ENCODE peak calls at places on chromosomes 11 and 22, in five cellular contexts. A is mesenchymal stem cell; T is left lung; W is caudate nucleus; B is naive thymus-derived CD4-positive, alpha-beta T cell. Y is an unnamed sample.

GRCh38 chr11:83007909-83008580 is 63.7 kb downstream of the RAB30 start:
- DNase-seq in A (peak; percentile 36), T (no peak), W (no peak), B (no peak), Y (no peak)

GRCh38 chr11:77525455-77526091 is 51.7 kb upstream of the PAK1 start:
- DNase-seq in A (no peak), T (no peak), W (no peak), B (no peak), Y (no peak)

GRCh38 chr11:9701799-9702198 is 37.9 kb downstream of the SWAP70 start:
- DNase-seq in A (no peak), T (no peak), W (no peak), B (no peak), Y (peak; percentile 12)

GRCh38 chr11:80163441-80163840 is 722.6 kb upstream of the TENM4 start:
- DNase-seq in A (no peak), T (no peak), W (no peak), B (no peak), Y (no peak)

GRCh38 chr11:34899633-34900016 is 16.6 kb downstream of the APIP start:
- DNase-seq in A (no peak), T (no peak), W (no peak), B (no peak), Y (no peak)

GRCh38 chr11:47724041-47724729 is 9.0 kb upstream of the AGBL2 start:
- DNase-seq in A (peak; percentile 91), T (no peak), W (no peak), B (no peak), Y (no peak)

GRCh38 chr11:10381730-10382129 is 73.3 kb upstream of the AMPD3 start:
- DNase-seq in A (no peak), T (no peak), W (no peak), B (no peak), Y (no peak)

GRCh38 chr11:127000291-127000968 is at the start of gene KIRREL3:
- DNase-seq in A (peak; percentile 17), T (no peak), W (peak; percentile 64), B (no peak), Y (peak; percentile 64)

GRCh38 chr11:61254403-61255025 is 13.5 kb downstream of the PGA5 start:
- DNase-seq in A (peak; percentile 61), T (peak; percentile 78), W (no peak), B (peak; percentile 7), Y (peak; percentile 42)

GRCh38 chr22:19478466-19479357 is at the start of gene UFD1:
- DNase-seq in A (peak; percentile 93), T (peak; percentile 94), W (peak; percentile 75), B (peak; percentile 77), Y (peak; percentile 86)

GRCh38 chr11:68313574-68314202 is 1.3 kb downstream of the LRP5 start:
- DNase-seq in A (peak; percentile 66), T (no peak), W (no peak), B (no peak), Y (no peak)

GRCh38 chr11:103326070-103326794 is 217.0 kb downstream of the DYNC2H1 start:
- DNase-seq in A (peak; percentile 83), T (no peak), W (peak; percentile 5), B (no peak), Y (no peak)

GRCh38 chr11:69138265-69138664 is 17.5 kb upstream of the SMIM38 start:
- DNase-seq in A (peak; percentile 54), T (no peak), W (no peak), B (no peak), Y (no peak)

GRCh38 chr11:63745304-63746170 is 23.0 kb downstream of the ZFTA start:
- DNase-seq in A (peak; percentile 22), T (no peak), W (no peak), B (no peak), Y (no peak)

GRCh38 chr11:30433831-30434230 is 110.9 kb downstream of the ARL14EP start:
- DNase-seq in A (no peak), T (no peak), W (no peak), B (no peak), Y (no peak)

GRCh38 chr22:20953342-20953608 is 13.8 kb upstream of the AIFM3 start:
- DNase-seq in A (no peak), T (no peak), W (no peak), B (no peak), Y (no peak)

GRCh38 chr22:20952544-20953341 is 14.3 kb upstream of the AIFM3 start:
- DNase-seq in A (no peak), T (no peak), W (no peak), B (no peak), Y (no peak)

GRCh38 chr22:20951932-20952380 is 15.1 kb upstream of the AIFM3 start:
- DNase-seq in A (no peak), T (no peak), W (no peak), B (no peak), Y (no peak)

GRCh38 chr22:20955548-20955947 is 11.5 kb upstream of the AIFM3 start:
- DNase-seq in A (peak; percentile 18), T (no peak), W (no peak), B (no peak), Y (no peak)

DNA sequence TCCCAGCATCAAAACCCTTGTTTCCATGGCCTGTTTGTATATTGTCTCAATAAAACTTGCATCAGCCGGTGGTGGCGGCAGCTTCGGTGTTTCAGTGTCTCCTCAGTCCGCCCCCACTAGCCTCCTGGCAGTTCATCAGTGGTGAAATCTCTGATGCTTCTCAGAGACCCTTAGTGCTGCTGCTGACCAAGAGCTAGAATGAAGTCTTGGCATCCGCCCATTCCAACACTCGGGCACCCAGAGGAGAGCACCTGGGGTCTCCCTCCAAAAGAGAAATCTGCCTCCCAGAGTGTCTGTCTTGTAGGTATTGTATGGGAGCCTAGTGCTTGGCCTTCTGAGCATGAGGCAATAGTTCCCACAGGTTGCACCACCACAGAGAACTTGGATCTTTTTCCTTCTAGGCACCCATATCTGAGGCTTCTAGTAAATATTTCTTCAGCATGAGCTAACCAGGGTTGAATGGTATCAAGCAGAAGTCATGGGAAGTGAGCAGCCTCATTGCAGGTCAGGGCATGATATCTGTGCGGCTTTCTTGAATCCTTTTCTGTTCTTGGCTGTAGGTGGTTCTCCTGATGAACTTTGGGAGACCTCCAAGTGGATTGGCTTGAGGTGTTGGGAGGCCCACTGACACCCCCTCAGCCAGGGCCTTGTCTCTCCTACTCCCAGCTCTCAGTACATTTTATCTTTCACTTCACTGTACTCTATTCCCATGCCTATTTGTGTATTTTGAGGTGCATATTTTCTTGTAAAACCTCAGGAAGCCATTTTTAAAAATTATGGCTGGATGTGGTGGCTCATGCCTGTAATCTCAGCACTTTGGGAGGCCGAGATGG is 13.2 kb upstream of the AIFM3 start:
- DNase-seq in A (peak; percentile 32), T (no peak), W (no peak), B (no peak), Y (no peak)
- H3K27ac ChIP-seq in A (no peak overlapping the region), T (no peak overlapping the region), W (no peak overlapping the region), B (no peak overlapping the region), Y (no peak overlapping the region)

GRCh38 chr22:42158456-42159132 is 28.0 kb upstream of the CYP2D6 start:
- DNase-seq in A (no peak), T (no peak), W (no peak), B (no peak), Y (no peak)

GRCh38 chr22:42163515-42163914 is 32.9 kb upstream of the CYP2D6 start:
- DNase-seq in A (no peak), T (no peak), W (no peak), B (no peak), Y (no peak)

GRCh38 chr22:42162728-42163489 is 32.3 kb upstream of the CYP2D6 start:
- DNase-seq in A (no peak), T (no peak), W (no peak), B (no peak), Y (no peak)

GRCh38 chr22:42160251-42160650 is 29.6 kb upstream of the CYP2D6 start:
- DNase-seq in A (no peak), T (no peak), W (no peak), B (no peak), Y (no peak)

DNA sequence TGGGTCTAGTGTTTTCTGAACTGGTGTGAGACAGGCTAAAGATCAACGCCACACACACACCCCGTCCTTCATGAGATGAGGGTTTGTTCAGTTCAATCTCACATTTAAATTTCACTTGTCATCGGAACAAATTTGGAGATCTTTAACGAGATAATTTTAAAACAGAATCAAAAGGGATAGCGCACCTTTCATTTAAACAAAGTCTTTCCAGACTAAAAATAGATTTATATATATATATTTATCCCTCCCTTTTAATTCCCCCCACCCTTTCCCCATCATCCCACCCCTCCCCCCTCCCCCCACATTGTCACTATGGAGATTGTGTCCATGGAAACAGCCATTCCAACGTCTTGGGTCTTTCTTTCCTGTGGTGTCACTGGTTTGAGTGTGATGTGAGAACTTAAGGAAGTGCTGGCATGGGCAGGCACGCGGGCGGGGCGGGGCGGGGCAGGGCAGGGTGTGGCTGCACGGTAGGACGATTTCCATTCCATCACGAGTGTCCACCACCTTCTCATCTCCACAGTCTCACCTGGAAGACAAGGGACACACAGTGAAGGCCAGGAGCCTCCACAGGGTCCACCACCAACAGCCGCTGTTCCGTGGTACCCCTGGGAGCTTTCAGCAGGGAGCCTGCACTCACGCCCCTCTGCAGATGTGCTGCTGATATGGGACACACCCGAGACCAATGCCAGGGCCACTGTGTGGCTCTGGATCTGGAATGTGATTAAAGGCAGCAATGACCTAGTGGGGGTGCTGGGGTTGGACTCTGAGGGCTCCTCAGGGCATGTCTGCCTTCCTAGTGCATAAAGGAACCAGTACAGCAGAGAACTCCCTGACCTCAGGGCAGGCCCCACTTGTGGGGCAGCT is 30.5 kb upstream of the CYP2D6 start:
- DNase-seq in A (no peak), T (no peak), W (no peak), B (no peak), Y (no peak)
- H3K27ac ChIP-seq in A (no peak overlapping the region), T (no peak overlapping the region), W (no peak overlapping the region), B (no peak overlapping the region), Y (no peak overlapping the region)

DNA sequence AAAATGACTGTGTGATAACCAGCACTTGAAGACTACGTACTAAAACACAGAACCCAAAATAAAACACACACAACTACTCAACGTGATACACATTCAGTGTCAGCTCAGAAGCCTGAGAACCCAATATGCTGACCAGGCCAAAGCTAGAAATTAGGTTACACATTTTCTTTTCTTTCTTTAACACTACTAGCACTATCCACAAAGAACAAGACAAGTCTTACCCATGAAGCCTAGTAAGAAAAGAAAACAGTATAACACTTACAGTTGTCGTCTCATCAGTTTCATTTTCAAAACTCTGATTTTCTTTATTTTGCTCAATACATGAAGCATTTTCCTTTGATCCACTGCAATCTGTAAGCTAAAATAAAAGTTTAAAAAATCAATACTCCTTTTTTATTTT is 472.9 kb downstream of the DLG2 start:
- DNase-seq in A (no peak), T (no peak), W (no peak), B (no peak), Y (no peak)
- H3K27ac ChIP-seq in A (no peak overlapping the region), T (no peak overlapping the region), W (no peak overlapping the region), B (no peak overlapping the region), Y (no peak overlapping the region)

DNA sequence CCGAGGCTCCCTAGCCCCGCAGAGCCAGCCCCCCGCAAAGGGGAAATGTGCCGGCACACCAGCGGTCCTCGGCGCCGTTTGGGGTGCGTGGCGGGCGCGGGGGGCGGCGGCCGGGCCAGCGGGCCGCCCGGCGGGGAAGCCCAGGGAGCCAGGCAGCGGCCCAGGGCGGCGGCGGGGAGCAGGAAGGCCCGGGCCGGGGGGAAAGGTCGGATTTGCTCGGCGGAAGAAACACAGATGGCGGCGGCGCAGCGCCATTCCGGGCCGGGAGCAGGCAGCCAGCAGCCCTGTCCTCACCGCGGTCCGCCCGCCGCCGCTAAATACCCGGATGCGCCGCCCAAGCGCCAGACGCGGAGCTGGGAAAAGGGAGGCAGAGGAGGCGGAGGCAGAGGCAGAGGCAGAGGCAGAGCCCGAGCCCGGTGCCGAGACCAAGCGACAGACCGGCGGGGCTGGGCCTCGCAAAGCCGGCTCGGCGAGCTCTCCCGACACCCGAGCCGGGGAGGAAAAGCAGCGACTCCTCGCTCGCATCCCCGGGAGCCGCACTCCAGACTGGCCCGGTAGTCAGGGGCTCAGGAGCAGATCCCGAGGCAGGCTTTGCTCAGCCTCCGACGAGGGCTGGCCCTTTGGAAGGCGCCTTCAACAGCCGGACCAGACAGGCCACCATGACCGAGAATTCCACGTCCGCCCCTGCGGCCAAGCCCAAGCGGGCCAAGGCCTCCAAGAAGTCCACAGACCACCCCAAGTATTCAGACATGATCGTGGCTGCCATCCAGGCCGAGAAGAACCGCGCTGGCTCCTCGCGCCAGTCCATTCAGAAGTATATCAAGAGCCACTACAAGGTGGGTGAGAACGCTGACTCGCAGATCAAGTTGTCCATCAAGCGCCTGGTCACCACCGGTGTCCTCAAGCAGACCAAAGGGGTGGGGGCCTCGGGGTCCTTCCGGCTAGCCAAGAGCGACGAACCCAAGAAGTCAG is 2.6 kb upstream of the GCAT start:
- DNase-seq in A (peak; percentile 81), T (peak; percentile 96), W (peak; percentile 86), B (peak; percentile 43), Y (peak; percentile 82)
- H3K27ac ChIP-seq in A (no peak overlapping the region), T (peak overlapping the region; percentile 84), W (peak overlapping the region; percentile 31), B (peak overlapping the region; percentile 61), Y (peak overlapping the region; percentile 79)

Y was measured in substantia nigra.